ENCODE peak calls at places on chromosomes 3 and 15, in eight cellular contexts. One of them, this sample, is unnamed. For H3K27me3 and H3K9me3, the result is how much of the 10 kb centered on the place peaks cover.

GRCh38 chr3:155239960-155240359 is 53.5 kb downstream of the STRIT1 start:
- DNase-seq in upper lobe of left lung: peak
- DNase-seq in fibroblast of lung: no peak
- DNase-seq in right cardiac atrium: no peak
- DNase-seq in SJSA1: no peak
- DNase-seq in WERI-Rb-1: no peak
- DNase-seq in NT2/D1: no peak
- DNase-seq in GM23248: no peak
- DNase-seq in this sample: no peak

GRCh38 chr3:108292905-108293328 is 3.4 kb upstream of the HHLA2 start:
- DNase-seq in WERI-Rb-1: no peak
- DNase-seq in upper lobe of left lung: no peak
- DNase-seq in fibroblast of lung: no peak
- DNase-seq in GM23248: no peak
- DNase-seq in right cardiac atrium: no peak
- DNase-seq in SJSA1: no peak
- DNase-seq in NT2/D1: no peak
- DNase-seq in this sample: no peak

GRCh38 chr15:74222705-74223104 is 13.4 kb upstream of the CCDC33 start:
- DNase-seq in upper lobe of left lung: no peak
- DNase-seq in NT2/D1: no peak
- DNase-seq in WERI-Rb-1: no peak
- DNase-seq in right cardiac atrium: peak
- DNase-seq in fibroblast of lung: no peak
- DNase-seq in GM23248: no peak
- DNase-seq in SJSA1: no peak
- DNase-seq in this sample: no peak

GRCh38 chr3:101184111-101184510 is 136.3 kb downstream of the IMPG2 start:
- DNase-seq in right cardiac atrium: no peak
- DNase-seq in GM23248: no peak
- DNase-seq in SJSA1: no peak
- DNase-seq in NT2/D1: no peak
- DNase-seq in upper lobe of left lung: no peak
- DNase-seq in fibroblast of lung: no peak
- DNase-seq in WERI-Rb-1: no peak
- DNase-seq in this sample: no peak

GRCh38 chr3:41627477-41628087 is 334.3 kb downstream of the ULK4 start:
- DNase-seq in WERI-Rb-1: no peak
- DNase-seq in SJSA1: no peak
- DNase-seq in right cardiac atrium: no peak
- DNase-seq in GM23248: no peak
- DNase-seq in upper lobe of left lung: no peak
- DNase-seq in NT2/D1: no peak
- DNase-seq in fibroblast of lung: no peak
- DNase-seq in this sample: no peak

GRCh38 chr3:81749285-81749684 is 12.2 kb downstream of the GBE1 start:
- DNase-seq in NT2/D1: no peak
- DNase-seq in fibroblast of lung: no peak
- DNase-seq in WERI-Rb-1: no peak
- DNase-seq in GM23248: no peak
- DNase-seq in right cardiac atrium: no peak
- DNase-seq in SJSA1: no peak
- DNase-seq in upper lobe of left lung: no peak
- DNase-seq in this sample: peak

GRCh38 chr15:40999190-40999589 is 45.9 kb downstream of the CHAC1 start:
- DNase-seq in WERI-Rb-1: no peak
- DNase-seq in upper lobe of left lung: no peak
- DNase-seq in GM23248: peak
- DNase-seq in fibroblast of lung: peak
- DNase-seq in SJSA1: no peak
- DNase-seq in right cardiac atrium: no peak
- DNase-seq in NT2/D1: no peak
- DNase-seq in this sample: no peak

GRCh38 chr3:127215714-127216414 is 22.9 kb downstream of the PRR23E start:
- DNase-seq in upper lobe of left lung: no peak
- DNase-seq in WERI-Rb-1: no peak
- DNase-seq in NT2/D1: no peak
- DNase-seq in right cardiac atrium: no peak
- DNase-seq in SJSA1: peak
- DNase-seq in fibroblast of lung: no peak
- DNase-seq in GM23248: no peak
- DNase-seq in this sample: no peak

GRCh38 chr3:138694287-138695007 is 85.9 kb downstream of the FAIM start:
- DNase-seq in fibroblast of lung: peak
- DNase-seq in right cardiac atrium: no peak
- DNase-seq in SJSA1: peak
- DNase-seq in GM23248: peak
- DNase-seq in NT2/D1: no peak
- DNase-seq in upper lobe of left lung: no peak
- DNase-seq in WERI-Rb-1: no peak
- DNase-seq in this sample: peak

GRCh38 chr3:98388147-98388546 is 2.3 kb upstream of the OR5K3 start:
- DNase-seq in right cardiac atrium: no peak
- DNase-seq in SJSA1: no peak
- DNase-seq in fibroblast of lung: no peak
- DNase-seq in GM23248: no peak
- DNase-seq in NT2/D1: no peak
- DNase-seq in upper lobe of left lung: no peak
- DNase-seq in WERI-Rb-1: no peak
- DNase-seq in this sample: no peak

GRCh38 chr3:40768536-40768935 is 243.8 kb downstream of the ZNF621 start:
- DNase-seq in upper lobe of left lung: no peak
- DNase-seq in NT2/D1: no peak
- DNase-seq in WERI-Rb-1: no peak
- DNase-seq in SJSA1: no peak
- DNase-seq in fibroblast of lung: no peak
- DNase-seq in GM23248: peak
- DNase-seq in right cardiac atrium: no peak
- DNase-seq in this sample: peak

GRCh38 chr3:15983232-15983631 is 185.5 kb upstream of the ANKRD28 start:
- DNase-seq in NT2/D1: no peak
- DNase-seq in GM23248: peak
- DNase-seq in SJSA1: no peak
- DNase-seq in upper lobe of left lung: no peak
- DNase-seq in WERI-Rb-1: no peak
- DNase-seq in fibroblast of lung: peak
- DNase-seq in right cardiac atrium: no peak
- DNase-seq in this sample: peak
- H3K4me3 ChIP-seq in NT2/D1: no peak
- H3K4me3 ChIP-seq in GM23248: peak
- H3K4me3 ChIP-seq in SJSA1: no peak
- H3K4me3 ChIP-seq in upper lobe of left lung: no peak
- H3K4me3 ChIP-seq in WERI-Rb-1: no peak
- H3K4me3 ChIP-seq in fibroblast of lung: peak
- H3K4me3 ChIP-seq in right cardiac atrium: no peak
- H3K4me3 ChIP-seq in this sample: no peak

GRCh38 chr15:67832031-67832551 is 6.8 kb downstream of the SKOR1 start:
- DNase-seq in WERI-Rb-1: peak
- DNase-seq in right cardiac atrium: no peak
- DNase-seq in NT2/D1: no peak
- DNase-seq in SJSA1: no peak
- DNase-seq in fibroblast of lung: peak
- DNase-seq in GM23248: peak
- DNase-seq in upper lobe of left lung: no peak
- DNase-seq in this sample: peak
- H3K27me3 ChIP-seq in WERI-Rb-1: half or more
- H3K27me3 ChIP-seq in right cardiac atrium: under half
- H3K27me3 ChIP-seq in NT2/D1: half or more
- H3K27me3 ChIP-seq in SJSA1: half or more
- H3K27me3 ChIP-seq in fibroblast of lung: half or more
- H3K27me3 ChIP-seq in GM23248: half or more
- H3K27me3 ChIP-seq in upper lobe of left lung: half or more
- H3K27me3 ChIP-seq in this sample: under half

GRCh38 chr15:24621630-24622215 is 53.9 kb upstream of the NPAP1 start:
- DNase-seq in upper lobe of left lung: peak
- DNase-seq in WERI-Rb-1: no peak
- DNase-seq in GM23248: no peak
- DNase-seq in fibroblast of lung: no peak
- DNase-seq in SJSA1: no peak
- DNase-seq in right cardiac atrium: no peak
- DNase-seq in NT2/D1: no peak
- DNase-seq in this sample: no peak
- H3K9me3 ChIP-seq in upper lobe of left lung: under half
- H3K9me3 ChIP-seq in WERI-Rb-1: under half
- H3K9me3 ChIP-seq in GM23248: under half
- H3K9me3 ChIP-seq in fibroblast of lung: under half
- H3K9me3 ChIP-seq in SJSA1: under half
- H3K9me3 ChIP-seq in right cardiac atrium: under half
- H3K9me3 ChIP-seq in NT2/D1: under half
- H3K9me3 ChIP-seq in this sample: under half

DNA sequence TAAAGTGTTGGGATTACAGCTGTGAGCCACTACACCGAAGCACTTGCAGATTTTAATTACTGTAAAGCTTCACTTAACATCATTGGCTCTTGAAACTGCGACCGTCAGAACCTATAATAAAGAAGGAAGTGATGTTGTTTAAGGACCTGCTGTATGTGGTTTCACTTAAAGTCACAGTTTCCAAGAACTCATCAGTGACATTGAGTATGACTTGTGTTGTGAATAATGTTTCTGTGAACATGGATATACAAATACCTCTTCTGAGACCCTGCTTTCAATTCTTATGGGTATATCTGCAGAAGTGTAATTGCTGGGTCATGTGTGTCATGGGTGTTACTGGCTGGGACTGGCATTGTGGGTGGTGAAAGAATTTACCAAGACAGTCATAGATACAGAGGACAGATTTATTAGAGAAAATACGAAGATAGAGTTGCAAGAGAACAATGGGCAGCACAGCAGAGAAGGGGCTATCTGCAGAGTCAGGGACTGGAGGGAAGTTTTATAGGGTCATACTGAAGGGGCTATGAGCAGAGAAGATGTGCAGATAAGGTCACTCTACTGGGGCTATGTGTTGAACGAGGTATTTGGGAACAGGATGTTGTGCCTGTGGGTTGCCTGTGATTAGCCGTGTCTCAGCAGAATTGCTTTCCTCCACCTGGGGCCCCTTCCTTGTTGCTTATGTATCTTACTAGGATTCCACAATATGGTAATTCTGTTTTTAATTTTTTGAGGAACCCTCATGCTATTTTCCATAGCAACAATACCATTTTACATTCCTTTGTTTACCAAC is 4.5 kb downstream of the NDUFB5 start:
- DNase-seq in fibroblast of lung: no peak
- DNase-seq in GM23248: no peak
- DNase-seq in NT2/D1: no peak
- DNase-seq in WERI-Rb-1: no peak
- DNase-seq in upper lobe of left lung: no peak
- DNase-seq in right cardiac atrium: no peak
- DNase-seq in SJSA1: no peak
- DNase-seq in this sample: no peak
- H3K4me3 ChIP-seq in fibroblast of lung: no peak
- H3K4me3 ChIP-seq in GM23248: no peak
- H3K4me3 ChIP-seq in NT2/D1: no peak
- H3K4me3 ChIP-seq in WERI-Rb-1: no peak
- H3K4me3 ChIP-seq in upper lobe of left lung: no peak
- H3K4me3 ChIP-seq in right cardiac atrium: no peak
- H3K4me3 ChIP-seq in SJSA1: no peak
- H3K4me3 ChIP-seq in this sample: no peak

GRCh38 chr15:28955160-28955502 is 69.4 kb downstream of the APBA2 start:
- DNase-seq in right cardiac atrium: no peak
- DNase-seq in fibroblast of lung: peak
- DNase-seq in SJSA1: peak
- DNase-seq in WERI-Rb-1: no peak
- DNase-seq in NT2/D1: no peak
- DNase-seq in upper lobe of left lung: no peak
- DNase-seq in GM23248: no peak
- DNase-seq in this sample: no peak

GRCh38 chr15:28955686-28956421 is 70.1 kb downstream of the APBA2 start:
- DNase-seq in NT2/D1: no peak
- DNase-seq in upper lobe of left lung: no peak
- DNase-seq in right cardiac atrium: no peak
- DNase-seq in WERI-Rb-1: no peak
- DNase-seq in fibroblast of lung: peak
- DNase-seq in SJSA1: peak
- DNase-seq in GM23248: no peak
- DNase-seq in this sample: peak

GRCh38 chr15:28952666-28953491 is 67.1 kb downstream of the APBA2 start:
- DNase-seq in GM23248: no peak
- DNase-seq in upper lobe of left lung: no peak
- DNase-seq in SJSA1: no peak
- DNase-seq in NT2/D1: no peak
- DNase-seq in right cardiac atrium: no peak
- DNase-seq in WERI-Rb-1: no peak
- DNase-seq in fibroblast of lung: no peak
- DNase-seq in this sample: no peak

GRCh38 chr15:28954466-28955159 is 68.8 kb downstream of the APBA2 start:
- DNase-seq in WERI-Rb-1: no peak
- DNase-seq in fibroblast of lung: no peak
- DNase-seq in right cardiac atrium: no peak
- DNase-seq in SJSA1: no peak
- DNase-seq in upper lobe of left lung: no peak
- DNase-seq in GM23248: no peak
- DNase-seq in NT2/D1: no peak
- DNase-seq in this sample: no peak

GRCh38 chr15:28953573-28954195 is 67.9 kb downstream of the APBA2 start:
- DNase-seq in WERI-Rb-1: no peak
- DNase-seq in right cardiac atrium: no peak
- DNase-seq in SJSA1: no peak
- DNase-seq in GM23248: no peak
- DNase-seq in upper lobe of left lung: no peak
- DNase-seq in NT2/D1: no peak
- DNase-seq in fibroblast of lung: no peak
- DNase-seq in this sample: no peak
- H3K27me3 ChIP-seq in WERI-Rb-1: under half
- H3K27me3 ChIP-seq in right cardiac atrium: under half
- H3K27me3 ChIP-seq in SJSA1: under half
- H3K27me3 ChIP-seq in GM23248: under half
- H3K27me3 ChIP-seq in upper lobe of left lung: under half
- H3K27me3 ChIP-seq in NT2/D1: under half
- H3K27me3 ChIP-seq in fibroblast of lung: under half
- H3K27me3 ChIP-seq in this sample: under half

GRCh38 chr15:25177955-25178801 is 223.4 kb downstream of the SNRPN start:
- DNase-seq in NT2/D1: no peak
- DNase-seq in fibroblast of lung: no peak
- DNase-seq in SJSA1: peak
- DNase-seq in upper lobe of left lung: peak
- DNase-seq in GM23248: no peak
- DNase-seq in WERI-Rb-1: peak
- DNase-seq in right cardiac atrium: peak
- DNase-seq in this sample: no peak
- H3K9me3 ChIP-seq in NT2/D1: under half
- H3K9me3 ChIP-seq in fibroblast of lung: under half
- H3K9me3 ChIP-seq in SJSA1: under half
- H3K9me3 ChIP-seq in upper lobe of left lung: under half
- H3K9me3 ChIP-seq in GM23248: under half
- H3K9me3 ChIP-seq in WERI-Rb-1: under half
- H3K9me3 ChIP-seq in right cardiac atrium: under half
- H3K9me3 ChIP-seq in this sample: under half

GRCh38 chr3:128846501-128846900 is 32.9 kb upstream of the ACAD9 start:
- DNase-seq in NT2/D1: no peak
- DNase-seq in upper lobe of left lung: no peak
- DNase-seq in right cardiac atrium: no peak
- DNase-seq in fibroblast of lung: no peak
- DNase-seq in WERI-Rb-1: no peak
- DNase-seq in SJSA1: no peak
- DNase-seq in GM23248: no peak
- DNase-seq in this sample: no peak
- H3K4me3 ChIP-seq in NT2/D1: no peak
- H3K4me3 ChIP-seq in upper lobe of left lung: no peak
- H3K4me3 ChIP-seq in right cardiac atrium: no peak
- H3K4me3 ChIP-seq in fibroblast of lung: no peak
- H3K4me3 ChIP-seq in WERI-Rb-1: peak
- H3K4me3 ChIP-seq in SJSA1: no peak
- H3K4me3 ChIP-seq in GM23248: no peak
- H3K4me3 ChIP-seq in this sample: no peak

This sample was measured in MG63.